ENCODE peak calls at places on chromosomes 3 and 15, in four cellular contexts. One of them, this sample, is unnamed.

GRCh38 chr15:23447107-23447500 is at the start of gene GOLGA6L2:
- DNase-seq in NCI-H146: no peak
- DNase-seq in AG04449: no peak
- DNase-seq in uterus: no peak
- DNase-seq in this sample: no peak

GRCh38 chr3:57572096-57572495 is 16.0 kb downstream of the PDE12 start:
- DNase-seq in AG04449: no peak
- DNase-seq in NCI-H146: no peak
- DNase-seq in uterus: no peak
- DNase-seq in this sample: no peak

GRCh38 chr3:147195896-147196295 is 210.4 kb downstream of the ZIC4 start:
- DNase-seq in uterus: no peak
- DNase-seq in AG04449: no peak
- DNase-seq in NCI-H146: no peak
- DNase-seq in this sample: no peak

GRCh38 chr3:197031315-197032285 is 2.0 kb upstream of the MELTF start:
- DNase-seq in NCI-H146: no peak
- DNase-seq in AG04449: peak
- DNase-seq in uterus: peak
- DNase-seq in this sample: peak

GRCh38 chr3:99871231-99871898 is 53.7 kb downstream of the CMSS1 start:
- DNase-seq in AG04449: no peak
- DNase-seq in NCI-H146: no peak
- DNase-seq in uterus: no peak
- DNase-seq in this sample: no peak

GRCh38 chr3:79236488-79236887 is 531.3 kb downstream of the ROBO1 start:
- DNase-seq in uterus: no peak
- DNase-seq in NCI-H146: no peak
- DNase-seq in AG04449: no peak
- DNase-seq in this sample: no peak

GRCh38 chr15:61474796-61475195 is 245.7 kb upstream of the RORA start:
- DNase-seq in AG04449: no peak
- DNase-seq in uterus: no peak
- DNase-seq in NCI-H146: no peak
- DNase-seq in this sample: no peak

GRCh38 chr15:73387507-73388255 is 18.9 kb upstream of the HCN4 start:
- DNase-seq in NCI-H146: no peak
- DNase-seq in AG04449: no peak
- DNase-seq in uterus: no peak
- DNase-seq in this sample: no peak

GRCh38 chr3:60047426-60048200 is 997.8 kb upstream of the CFAP20DC start:
- DNase-seq in AG04449: no peak
- DNase-seq in NCI-H146: peak
- DNase-seq in uterus: no peak
- DNase-seq in this sample: no peak